ENCODE peak calls at places on chromosomes 13 and 19, in nine cellular contexts. A, E, Z, M, X, H, I, Q and J are unnamed samples.

GRCh38 chr13:51643882-51644281 is 59.6 kb downstream of the WDFY2 start:
- DNase-seq in A (peak), H (no peak), Z (no peak), X (peak), I (no peak), Q (no peak), M (no peak), E (no peak), J (no peak)

GRCh38 chr13:47066261-47066660 is 169.4 kb upstream of the HTR2A start:
- DNase-seq in M (no peak), Q (no peak), Z (no peak), E (no peak), A (peak), I (no peak), X (no peak), H (no peak), J (no peak)

GRCh38 chr13:83508905-83509304 is 373.4 kb downstream of the SLITRK1 start:
- DNase-seq in Z (no peak), M (no peak), X (no peak), H (no peak), E (no peak), Q (no peak), I (no peak), A (no peak), J (no peak)

GRCh38 chr13:77896536-77896935 is 22.1 kb downstream of the EDNRB start:
- DNase-seq in A (peak), X (no peak), E (no peak), H (no peak), M (no peak), Z (no peak), Q (no peak), I (no peak), J (no peak)

GRCh38 chr19:56946164-56946563 is 105.6 kb upstream of the PEG3 start:
- DNase-seq in H (no peak), A (no peak), E (peak), Z (no peak), X (no peak), Q (no peak), I (no peak), M (no peak), J (no peak)

GRCh38 chr13:43408274-43408673 is 378.5 kb downstream of the ENOX1 start:
- DNase-seq in I (no peak), Z (no peak), Q (no peak), X (no peak), H (no peak), M (no peak), A (no peak), E (no peak), J (no peak)

GRCh38 chr19:29696045-29696682 is 18.9 kb downstream of the C19orf12 start:
- DNase-seq in X (no peak), I (no peak), M (no peak), E (no peak), A (no peak), Q (no peak), H (no peak), Z (no peak), J (no peak)

GRCh38 chr13:110197041-110197440 is 109.9 kb downstream of the COL4A1 start:
- DNase-seq in Q (no peak), H (no peak), A (no peak), X (peak), Z (no peak), M (no peak), E (no peak), I (no peak), J (no peak)

GRCh38 chr13:47521895-47522487 is 479.1 kb downstream of the SUCLA2 start:
- DNase-seq in I (no peak), Z (no peak), H (no peak), Q (no peak), M (no peak), X (no peak), E (no peak), A (no peak), J (no peak)

GRCh38 chr13:67238277-67238859 is 8.2 kb upstream of the PCDH9 start:
- DNase-seq in Q (no peak), A (no peak), I (no peak), H (no peak), E (peak), X (no peak), Z (no peak), M (no peak), J (no peak)

GRCh38 chr13:113187263-113187669 is 21.2 kb downstream of the PCID2 start:
- DNase-seq in E (peak), A (peak), H (peak), Q (no peak), M (peak), X (peak), I (no peak), Z (no peak), J (no peak)

GRCh38 chr13:93861818-93862217 is 617.7 kb downstream of the DCT start:
- DNase-seq in H (no peak), Q (no peak), A (peak), Z (no peak), M (peak), E (no peak), I (no peak), X (peak), J (no peak)

GRCh38 chr19:58330458-58330857 is 3.7 kb downstream of the ZSCAN22 start:
- DNase-seq in I (no peak), M (no peak), Z (no peak), Q (no peak), X (no peak), E (no peak), A (no peak), H (no peak), J (no peak)

GRCh38 chr19:9645466-9645865 is 24.4 kb upstream of the ZNF561 start:
- DNase-seq in Q (no peak), I (no peak), M (no peak), A (no peak), Z (no peak), H (no peak), E (no peak), X (no peak), J (no peak)

GRCh38 chr13:44932171-44932849 is 57.0 kb downstream of the NUFIP1 start:
- DNase-seq in H (no peak), Z (no peak), X (peak), I (no peak), E (no peak), A (no peak), Q (no peak), M (no peak), J (no peak)

GRCh38 chr19:43624933-43625332 is 5.5 kb upstream of the ZNF428 start:
- DNase-seq in Q (peak), H (no peak), X (no peak), E (no peak), I (peak), A (no peak), M (peak), Z (no peak), J (peak)